ENCODE peak calls at places on chromosomes 5 and 9, in six cellular contexts. One of them, this sample, is unnamed.

GRCh38 chr5:77957516-77957915 is 181.4 kb upstream of the TBCA start:
- DNase-seq in H1: no peak
- DNase-seq in HepG2: no peak
- DNase-seq in K562: no peak
- DNase-seq in GM12878: no peak
- DNase-seq in HCT116: no peak
- DNase-seq in this sample: no peak

GRCh38 chr5:126868961-126869451 is 92.1 kb downstream of the LMNB1 start:
- DNase-seq in H1: no peak
- DNase-seq in HepG2: no peak
- DNase-seq in K562: no peak
- DNase-seq in GM12878: no peak
- DNase-seq in HCT116: no peak
- DNase-seq in this sample: no peak

GRCh38 chr9:110626109-110626829 is 42.3 kb upstream of the MUSK start:
- DNase-seq in H1: no peak
- DNase-seq in HepG2: no peak
- DNase-seq in K562: no peak
- DNase-seq in GM12878: peak
- DNase-seq in HCT116: no peak
- DNase-seq in this sample: no peak

GRCh38 chr5:107203231-107203630 is 467.5 kb downstream of the EFNA5 start:
- DNase-seq in H1: no peak
- DNase-seq in HepG2: no peak
- DNase-seq in K562: no peak
- DNase-seq in GM12878: no peak
- DNase-seq in HCT116: no peak
- DNase-seq in this sample: no peak

GRCh38 chr9:114434878-114435311 is 47.1 kb upstream of the AKNA start:
- DNase-seq in H1: peak
- DNase-seq in HepG2: peak
- DNase-seq in K562: peak
- DNase-seq in GM12878: no peak
- DNase-seq in HCT116: peak
- DNase-seq in this sample: peak

GRCh38 chr5:175059687-175060194 is 335.4 kb downstream of the MSX2 start:
- DNase-seq in H1: peak
- DNase-seq in HepG2: peak
- DNase-seq in K562: no peak
- DNase-seq in GM12878: no peak
- DNase-seq in HCT116: peak
- DNase-seq in this sample: peak

GRCh38 chr5:169265888-169266287 is 35.1 kb downstream of the SLIT3 start:
- DNase-seq in H1: no peak
- DNase-seq in HepG2: no peak
- DNase-seq in K562: peak
- DNase-seq in GM12878: no peak
- DNase-seq in HCT116: no peak
- DNase-seq in this sample: no peak

GRCh38 chr5:111411321-111411720 is 101.0 kb downstream of the STARD4 start:
- DNase-seq in H1: no peak
- DNase-seq in HepG2: no peak
- DNase-seq in K562: no peak
- DNase-seq in GM12878: no peak
- DNase-seq in HCT116: no peak
- DNase-seq in this sample: no peak

GRCh38 chr5:91691592-91691991 is 308.5 kb upstream of the ARRDC3 start:
- DNase-seq in H1: no peak
- DNase-seq in HepG2: no peak
- DNase-seq in K562: no peak
- DNase-seq in GM12878: no peak
- DNase-seq in HCT116: no peak
- DNase-seq in this sample: no peak

GRCh38 chr9:88784960-88785359 is 206.3 kb upstream of the S1PR3 start:
- DNase-seq in H1: no peak
- DNase-seq in HepG2: no peak
- DNase-seq in K562: no peak
- DNase-seq in GM12878: no peak
- DNase-seq in HCT116: no peak
- DNase-seq in this sample: no peak

GRCh38 chr5:160119142-160119904 is at the start of gene PWWP2A:
- DNase-seq in H1: peak
- DNase-seq in HepG2: peak
- DNase-seq in K562: peak
- DNase-seq in GM12878: peak
- DNase-seq in HCT116: peak
- DNase-seq in this sample: peak

GRCh38 chr9:841371-842209 is at the start of gene DMRT1:
- DNase-seq in H1: no peak
- DNase-seq in HepG2: no peak
- DNase-seq in K562: no peak
- DNase-seq in GM12878: no peak
- DNase-seq in HCT116: no peak
- DNase-seq in this sample: no peak

GRCh38 chr9:34646211-34647083 is at the start of gene GALT:
- DNase-seq in H1: no peak
- DNase-seq in HepG2: peak
- DNase-seq in K562: peak
- DNase-seq in GM12878: no peak
- DNase-seq in HCT116: peak
- DNase-seq in this sample: peak

GRCh38 chr5:36734422-36734821 is 128.0 kb downstream of the SLC1A3 start:
- DNase-seq in H1: no peak
- DNase-seq in HepG2: peak
- DNase-seq in K562: no peak
- DNase-seq in GM12878: no peak
- DNase-seq in HCT116: no peak
- DNase-seq in this sample: no peak

GRCh38 chr9:120065151-120065550 is 514.8 kb downstream of the CDK5RAP2 start:
- DNase-seq in H1: no peak
- DNase-seq in HepG2: no peak
- DNase-seq in K562: no peak
- DNase-seq in GM12878: no peak
- DNase-seq in HCT116: no peak
- DNase-seq in this sample: no peak

DNA sequence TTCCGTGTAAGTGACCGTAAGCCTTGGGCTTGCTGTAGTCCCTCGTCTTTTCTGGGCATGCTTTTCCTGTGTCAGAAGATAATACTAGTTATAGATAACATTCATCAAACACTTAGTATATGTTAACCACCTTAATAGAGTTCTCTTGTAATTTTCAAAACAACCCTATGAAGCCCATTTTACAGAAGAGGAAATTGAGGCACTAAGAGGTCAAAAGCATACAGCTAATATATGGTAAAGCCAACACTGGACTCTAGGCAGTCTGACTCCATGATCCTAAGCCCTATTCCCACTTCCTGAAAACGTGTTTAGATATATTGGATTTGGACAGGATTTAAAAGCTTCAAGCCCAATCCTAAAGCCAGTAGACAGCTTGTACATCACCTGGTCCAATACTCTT is 153.8 kb downstream of the CEP120 start:
- DNase-seq in H1: no peak
- DNase-seq in HepG2: no peak
- DNase-seq in K562: no peak
- DNase-seq in GM12878: no peak
- DNase-seq in HCT116: no peak
- DNase-seq in this sample: no peak
- H3K9ac ChIP-seq in H1: no peak
- H3K9ac ChIP-seq in HepG2: no peak
- H3K9ac ChIP-seq in K562: no peak
- H3K9ac ChIP-seq in GM12878: no peak
- H3K9ac ChIP-seq in HCT116: no peak
- H3K9ac ChIP-seq in this sample: no peak

GRCh38 chr5:150649108-150649827 is 8.8 kb downstream of the SYNPO start:
- DNase-seq in H1: no peak
- DNase-seq in HepG2: no peak
- DNase-seq in K562: no peak
- DNase-seq in GM12878: no peak
- DNase-seq in HCT116: no peak
- DNase-seq in this sample: no peak
- TF ChIP-seq ZNF274 in H1: no peak
- TF ChIP-seq ZNF274 in HepG2: no peak
- TF ChIP-seq ZNF274 in K562: no peak
- TF ChIP-seq ZNF274 in GM12878: no peak
- TF ChIP-seq ZNF274 in HCT116: no peak
- TF ChIP-seq ZNF274 in this sample: no peak

DNA sequence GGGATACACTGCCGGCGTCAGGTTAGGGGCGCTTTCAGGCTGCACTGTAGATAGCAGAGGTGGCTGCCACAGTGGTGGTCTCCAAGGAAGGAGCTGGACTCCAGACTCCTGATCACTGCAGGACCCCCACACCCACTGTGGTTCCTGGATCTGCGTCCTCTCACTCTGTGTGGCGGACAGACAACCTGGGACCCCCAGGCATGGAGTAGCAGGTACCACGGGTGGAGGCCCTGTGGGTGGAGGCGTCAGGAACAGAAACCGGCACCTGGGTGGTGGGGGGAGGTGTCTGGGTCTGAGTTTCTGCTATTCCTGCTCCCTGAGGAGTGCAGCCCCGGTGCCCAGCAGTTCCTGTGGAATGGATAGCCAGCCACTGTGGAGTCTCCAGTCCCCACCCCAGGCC is 75.1 kb upstream of the PCAT7 start:
- DNase-seq in H1: no peak
- DNase-seq in HepG2: no peak
- DNase-seq in K562: no peak
- DNase-seq in GM12878: no peak
- DNase-seq in HCT116: no peak
- DNase-seq in this sample: no peak
- H3K9ac ChIP-seq in H1: no peak
- H3K9ac ChIP-seq in HepG2: no peak
- H3K9ac ChIP-seq in K562: no peak
- H3K9ac ChIP-seq in GM12878: no peak
- H3K9ac ChIP-seq in HCT116: no peak
- H3K9ac ChIP-seq in this sample: no peak

GRCh38 chr5:135589152-135589551 is 10.4 kb upstream of the CXCL14 start:
- DNase-seq in H1: no peak
- DNase-seq in HepG2: no peak
- DNase-seq in K562: no peak
- DNase-seq in GM12878: no peak
- DNase-seq in HCT116: no peak
- DNase-seq in this sample: no peak

GRCh38 chr5:135588299-135588698 is 9.5 kb upstream of the CXCL14 start:
- DNase-seq in H1: no peak
- DNase-seq in HepG2: no peak
- DNase-seq in K562: no peak
- DNase-seq in GM12878: no peak
- DNase-seq in HCT116: no peak
- DNase-seq in this sample: no peak

GRCh38 chr5:135591277-135591676 is 12.5 kb upstream of the CXCL14 start:
- DNase-seq in H1: no peak
- DNase-seq in HepG2: no peak
- DNase-seq in K562: no peak
- DNase-seq in GM12878: no peak
- DNase-seq in HCT116: no peak
- DNase-seq in this sample: no peak

GRCh38 chr5:135584918-135585317 is 6.1 kb upstream of the CXCL14 start:
- DNase-seq in H1: no peak
- DNase-seq in HepG2: no peak
- DNase-seq in K562: no peak
- DNase-seq in GM12878: no peak
- DNase-seq in HCT116: no peak
- DNase-seq in this sample: no peak

GRCh38 chr5:135587849-135588248 is 9.1 kb upstream of the CXCL14 start:
- DNase-seq in H1: no peak
- DNase-seq in HepG2: no peak
- DNase-seq in K562: no peak
- DNase-seq in GM12878: no peak
- DNase-seq in HCT116: no peak
- DNase-seq in this sample: no peak
- TF ChIP-seq ZNF274 in H1: no peak
- TF ChIP-seq ZNF274 in HepG2: no peak
- TF ChIP-seq ZNF274 in K562: no peak
- TF ChIP-seq ZNF274 in GM12878: no peak
- TF ChIP-seq ZNF274 in HCT116: no peak
- TF ChIP-seq ZNF274 in this sample: no peak

GRCh38 chr5:172110260-172110815 is 77.7 kb downstream of the STK10 start:
- DNase-seq in H1: no peak
- DNase-seq in HepG2: no peak
- DNase-seq in K562: no peak
- DNase-seq in GM12878: no peak
- DNase-seq in HCT116: no peak
- DNase-seq in this sample: no peak
- H3K9ac ChIP-seq in H1: no peak
- H3K9ac ChIP-seq in HepG2: no peak
- H3K9ac ChIP-seq in K562: no peak
- H3K9ac ChIP-seq in GM12878: peak
- H3K9ac ChIP-seq in HCT116: no peak
- H3K9ac ChIP-seq in this sample: no peak